ENCODE peak calls at places on chromosomes 7 and 10, in four cellular contexts. X is activated CD4-positive, alpha-beta T cell treated with anti-CD3 and anti-CD28 coated beads, Interleukin-2, amount 10 ng/mL, durations not matched to agents 7 days and 5 days; O is fibroblast of pulmonary artery; B is HEK293T. G is an unnamed sample.

GRCh38 chr10:116960066-116960465 is 44.9 kb downstream of the SHTN1 start:
- DNase-seq in X (no peak), O (peak), B (no peak), G (no peak)

GRCh38 chr7:140541513-140542192 is 62.3 kb upstream of the MKRN1 start:
- DNase-seq in X (no peak), O (peak), B (peak), G (no peak)

GRCh38 chr7:131524699-131525098 is 31.7 kb downstream of the PODXL start:
- DNase-seq in X (no peak), O (no peak), B (no peak), G (no peak)

GRCh38 chr7:76300210-76300731 is 2.2 kb upstream of the HSPB1 start:
- DNase-seq in X (no peak), O (peak), B (no peak), G (no peak)

GRCh38 chr7:130273081-130273699 is 6.5 kb downstream of the CPA2 start:
- DNase-seq in X (no peak), O (peak), B (peak), G (no peak)

GRCh38 chr7:158259141-158259540 is 328.5 kb downstream of the PTPRN2 start:
- DNase-seq in X (no peak), O (no peak), B (no peak), G (no peak)

GRCh38 chr7:129650056-129650758 is 38.7 kb downstream of the NRF1 start:
- DNase-seq in X (no peak), O (no peak), B (no peak), G (no peak)

GRCh38 chr10:112792487-112793196 is 157.4 kb upstream of the TCF7L2 start:
- DNase-seq in X (no peak), O (peak), B (peak), G (peak)

GRCh38 chr10:99976886-99977391 is 32.8 kb downstream of the DNMBP start:
- DNase-seq in X (no peak), O (peak), B (no peak), G (no peak)

G was measured in hippocampal formation.